ENCODE peak calls at places on chromosome 12, in five cellular contexts. One of them, this sample, is unnamed.

GRCh38 chr12:109443794-109444193 is 33.3 kb downstream of the KCTD10 start:
- DNase-seq in activated B cell treated with CpG ODN at 0.5 μM for 24 hours: no peak
- DNase-seq in CD8-positive, alpha-beta T cell: no peak
- DNase-seq in HCT116: no peak
- DNase-seq in uterus: no peak
- DNase-seq in this sample: no peak

GRCh38 chr12:112170376-112170775 is 45.0 kb downstream of the TRAFD1 start:
- DNase-seq in activated B cell treated with CpG ODN at 0.5 μM for 24 hours: no peak
- DNase-seq in CD8-positive, alpha-beta T cell: peak; percentile 63
- DNase-seq in HCT116: no peak
- DNase-seq in uterus: no peak
- DNase-seq in this sample: no peak

GRCh38 chr12:108629824-108630476 is 3.7 kb downstream of the SELPLG start:
- DNase-seq in activated B cell treated with CpG ODN at 0.5 μM for 24 hours: no peak
- DNase-seq in CD8-positive, alpha-beta T cell: no peak
- DNase-seq in HCT116: no peak
- DNase-seq in uterus: peak; percentile 77
- DNase-seq in this sample: peak; percentile 73

GRCh38 chr12:92886131-92886530 is 43.0 kb downstream of the EEA1 start:
- DNase-seq in activated B cell treated with CpG ODN at 0.5 μM for 24 hours: no peak
- DNase-seq in CD8-positive, alpha-beta T cell: no peak
- DNase-seq in HCT116: no peak
- DNase-seq in uterus: no peak
- DNase-seq in this sample: no peak

GRCh38 chr12:19369691-19370148 is 69.6 kb upstream of the AEBP2 start:
- DNase-seq in activated B cell treated with CpG ODN at 0.5 μM for 24 hours: no peak
- DNase-seq in CD8-positive, alpha-beta T cell: no peak
- DNase-seq in HCT116: no peak
- DNase-seq in uterus: no peak
- DNase-seq in this sample: no peak

GRCh38 chr12:10364839-10365681 is 24.8 kb downstream of the KLRK1 start:
- DNase-seq in activated B cell treated with CpG ODN at 0.5 μM for 24 hours: peak; percentile 35
- DNase-seq in CD8-positive, alpha-beta T cell: peak; percentile 70
- DNase-seq in HCT116: peak; percentile 71
- DNase-seq in uterus: peak; percentile 83
- DNase-seq in this sample: peak; percentile 51

GRCh38 chr12:31215521-31216232 is 110.3 kb downstream of the SINHCAF start:
- DNase-seq in activated B cell treated with CpG ODN at 0.5 μM for 24 hours: no peak
- DNase-seq in CD8-positive, alpha-beta T cell: no peak
- DNase-seq in HCT116: no peak
- DNase-seq in uterus: no peak
- DNase-seq in this sample: no peak

GRCh38 chr12:120984351-120984898 is 6.1 kb downstream of the HNF1A start:
- DNase-seq in activated B cell treated with CpG ODN at 0.5 μM for 24 hours: no peak
- DNase-seq in CD8-positive, alpha-beta T cell: no peak
- DNase-seq in HCT116: no peak
- DNase-seq in uterus: no peak
- DNase-seq in this sample: no peak

GRCh38 chr12:93318720-93319522 is 58.8 kb upstream of the NUDT4 start:
- DNase-seq in activated B cell treated with CpG ODN at 0.5 μM for 24 hours: no peak
- DNase-seq in CD8-positive, alpha-beta T cell: no peak
- DNase-seq in HCT116: no peak
- DNase-seq in uterus: no peak
- DNase-seq in this sample: no peak

GRCh38 chr12:115230576-115230975 is 546.6 kb upstream of the TBX3 start:
- DNase-seq in activated B cell treated with CpG ODN at 0.5 μM for 24 hours: no peak
- DNase-seq in CD8-positive, alpha-beta T cell: no peak
- DNase-seq in HCT116: no peak
- DNase-seq in uterus: no peak
- DNase-seq in this sample: no peak

GRCh38 chr12:121823101-121823726 is 19.4 kb downstream of the SETD1B start:
- DNase-seq in activated B cell treated with CpG ODN at 0.5 μM for 24 hours: no peak
- DNase-seq in CD8-positive, alpha-beta T cell: no peak
- DNase-seq in HCT116: no peak
- DNase-seq in uterus: no peak
- DNase-seq in this sample: no peak

GRCh38 chr12:42199007-42199406 is 39.0 kb downstream of the YAF2 start:
- DNase-seq in activated B cell treated with CpG ODN at 0.5 μM for 24 hours: no peak
- DNase-seq in CD8-positive, alpha-beta T cell: no peak
- DNase-seq in HCT116: no peak
- DNase-seq in uterus: no peak
- DNase-seq in this sample: no peak

GRCh38 chr12:43551271-43551970 is 582 bp downstream of the ADAMTS20 start:
- DNase-seq in activated B cell treated with CpG ODN at 0.5 μM for 24 hours: no peak
- DNase-seq in CD8-positive, alpha-beta T cell: no peak
- DNase-seq in HCT116: no peak
- DNase-seq in uterus: no peak
- DNase-seq in this sample: no peak

GRCh38 chr12:27639265-27639664 is 57.0 kb upstream of the REP15 start:
- DNase-seq in activated B cell treated with CpG ODN at 0.5 μM for 24 hours: no peak
- DNase-seq in CD8-positive, alpha-beta T cell: no peak
- DNase-seq in HCT116: no peak
- DNase-seq in uterus: no peak
- DNase-seq in this sample: no peak

GRCh38 chr12:89893972-89894706 is 185.5 kb upstream of the ATP2B1 start:
- DNase-seq in activated B cell treated with CpG ODN at 0.5 μM for 24 hours: no peak
- DNase-seq in CD8-positive, alpha-beta T cell: no peak
- DNase-seq in HCT116: no peak
- DNase-seq in uterus: no peak
- DNase-seq in this sample: no peak

GRCh38 chr12:29725587-29726320 is 58.0 kb downstream of the TMTC1 start:
- DNase-seq in activated B cell treated with CpG ODN at 0.5 μM for 24 hours: no peak
- DNase-seq in CD8-positive, alpha-beta T cell: no peak
- DNase-seq in HCT116: no peak
- DNase-seq in uterus: peak; percentile 54
- DNase-seq in this sample: no peak

GRCh38 chr12:41250748-41251147 is 62.6 kb downstream of the PDZRN4 start:
- DNase-seq in activated B cell treated with CpG ODN at 0.5 μM for 24 hours: no peak
- DNase-seq in CD8-positive, alpha-beta T cell: no peak
- DNase-seq in HCT116: no peak
- DNase-seq in uterus: no peak
- DNase-seq in this sample: no peak

GRCh38 chr12:5487076-5487475 is 55.2 kb downstream of the NTF3 start:
- DNase-seq in activated B cell treated with CpG ODN at 0.5 μM for 24 hours: no peak
- DNase-seq in CD8-positive, alpha-beta T cell: no peak
- DNase-seq in HCT116: no peak
- DNase-seq in uterus: no peak
- DNase-seq in this sample: no peak

GRCh38 chr12:89528434-89528833 is 2.6 kb upstream of the POC1B start:
- DNase-seq in activated B cell treated with CpG ODN at 0.5 μM for 24 hours: no peak
- DNase-seq in CD8-positive, alpha-beta T cell: no peak
- DNase-seq in HCT116: no peak
- DNase-seq in uterus: no peak
- DNase-seq in this sample: no peak

GRCh38 chr12:50537538-50537919 is 32.7 kb downstream of the DIP2B start:
- DNase-seq in activated B cell treated with CpG ODN at 0.5 μM for 24 hours: no peak
- DNase-seq in CD8-positive, alpha-beta T cell: no peak
- DNase-seq in HCT116: peak; percentile 56
- DNase-seq in uterus: no peak
- DNase-seq in this sample: no peak

GRCh38 chr12:100156731-100157426 is 14.2 kb upstream of the BLTP3B start:
- DNase-seq in activated B cell treated with CpG ODN at 0.5 μM for 24 hours: no peak
- DNase-seq in CD8-positive, alpha-beta T cell: no peak
- DNase-seq in HCT116: no peak
- DNase-seq in uterus: no peak
- DNase-seq in this sample: no peak

GRCh38 chr12:12723681-12724420 is 6.7 kb downstream of the CDKN1B start:
- DNase-seq in activated B cell treated with CpG ODN at 0.5 μM for 24 hours: peak; percentile 58
- DNase-seq in CD8-positive, alpha-beta T cell: peak; percentile 78
- DNase-seq in HCT116: no peak
- DNase-seq in uterus: peak; percentile 54
- DNase-seq in this sample: peak; percentile 49

GRCh38 chr12:462936-463705 is 3.4 kb downstream of the B4GALNT3 start:
- DNase-seq in activated B cell treated with CpG ODN at 0.5 μM for 24 hours: no peak
- DNase-seq in CD8-positive, alpha-beta T cell: no peak
- DNase-seq in HCT116: no peak
- DNase-seq in uterus: no peak
- DNase-seq in this sample: no peak

GRCh38 chr12:99498756-99499155 is 148.8 kb upstream of the GARIN6 start:
- DNase-seq in activated B cell treated with CpG ODN at 0.5 μM for 24 hours: no peak
- DNase-seq in CD8-positive, alpha-beta T cell: no peak
- DNase-seq in HCT116: no peak
- DNase-seq in uterus: no peak
- DNase-seq in this sample: no peak

DNA sequence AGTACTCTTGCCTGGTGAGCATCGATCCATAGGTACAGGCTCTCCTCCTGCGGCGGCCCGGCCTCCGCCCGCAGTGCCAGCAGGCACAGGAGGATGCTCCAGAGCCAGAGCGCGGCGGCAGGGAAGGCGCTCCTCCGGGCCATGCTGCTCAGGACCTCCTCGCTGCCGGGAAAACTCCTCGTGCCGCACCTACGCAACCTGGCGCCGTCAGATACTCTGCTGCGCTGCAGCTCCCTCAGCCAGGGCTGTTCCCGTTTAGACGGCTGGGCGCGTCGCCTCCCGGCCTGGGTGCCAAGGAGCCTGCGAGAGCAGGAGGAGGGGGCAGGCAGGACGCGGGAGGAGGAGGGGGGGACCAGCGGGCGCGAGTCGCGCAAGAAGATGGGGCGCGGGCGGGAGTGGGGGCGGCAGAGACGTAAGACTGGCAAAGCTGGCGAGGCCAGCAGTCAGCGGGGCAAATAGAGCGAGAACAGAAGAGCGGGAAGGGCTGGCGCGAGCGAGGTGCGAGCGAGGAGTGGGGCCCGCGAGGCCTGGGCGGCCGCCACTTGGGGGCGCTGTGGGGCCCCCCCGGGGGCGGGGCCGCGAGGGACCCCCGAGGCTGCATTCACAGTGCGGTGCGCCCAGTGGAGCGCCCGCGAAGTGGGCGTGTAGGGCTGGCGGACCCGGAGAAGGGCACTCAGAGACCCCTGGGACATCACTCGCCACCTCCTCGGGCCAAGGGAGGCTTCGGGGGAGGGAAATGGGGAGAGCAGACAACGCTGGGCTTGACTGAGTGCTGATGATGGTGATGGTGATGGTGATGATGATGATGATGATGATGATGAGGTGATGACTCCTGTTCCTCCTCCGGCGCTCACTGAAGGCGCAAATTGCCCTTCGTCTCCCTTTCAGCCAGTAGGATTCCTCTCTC is at the start of gene WIF1:
- DNase-seq in activated B cell treated with CpG ODN at 0.5 μM for 24 hours: peak; percentile 32
- DNase-seq in CD8-positive, alpha-beta T cell: no peak
- DNase-seq in HCT116: no peak
- DNase-seq in uterus: no peak
- DNase-seq in this sample: no peak
- TF ChIP-seq CTCF in activated B cell treated with CpG ODN at 0.5 μM for 24 hours: no peak
- TF ChIP-seq CTCF in CD8-positive, alpha-beta T cell: peak; percentile 27
- TF ChIP-seq CTCF in HCT116: peak; percentile 44
- TF ChIP-seq CTCF in uterus: no peak
- TF ChIP-seq CTCF in this sample: peak; percentile 32

DNA sequence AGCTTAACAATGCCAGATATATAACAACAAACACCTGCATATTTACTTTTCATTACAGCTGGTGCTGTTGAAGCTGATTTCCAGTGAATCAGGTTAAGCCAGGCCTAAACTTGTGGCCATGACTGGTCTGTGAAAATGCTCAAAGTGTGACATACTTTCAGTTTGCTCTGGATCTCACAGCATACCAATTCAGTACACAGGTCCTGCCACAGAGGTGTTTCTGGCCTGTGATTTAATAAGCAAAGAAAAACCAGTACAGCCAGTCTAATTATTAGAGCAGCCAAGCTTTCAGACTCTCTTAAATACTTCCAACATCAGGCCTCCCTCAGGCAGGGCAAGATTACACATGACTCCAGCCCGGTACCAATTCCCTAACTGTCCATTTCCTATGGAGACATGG is 27.4 kb upstream of the TMCC3 start:
- DNase-seq in activated B cell treated with CpG ODN at 0.5 μM for 24 hours: no peak
- DNase-seq in CD8-positive, alpha-beta T cell: no peak
- DNase-seq in HCT116: no peak
- DNase-seq in uterus: no peak
- DNase-seq in this sample: no peak
- TF ChIP-seq CTCF in activated B cell treated with CpG ODN at 0.5 μM for 24 hours: no peak
- TF ChIP-seq CTCF in CD8-positive, alpha-beta T cell: no peak
- TF ChIP-seq CTCF in HCT116: no peak
- TF ChIP-seq CTCF in uterus: no peak
- TF ChIP-seq CTCF in this sample: no peak

DNA sequence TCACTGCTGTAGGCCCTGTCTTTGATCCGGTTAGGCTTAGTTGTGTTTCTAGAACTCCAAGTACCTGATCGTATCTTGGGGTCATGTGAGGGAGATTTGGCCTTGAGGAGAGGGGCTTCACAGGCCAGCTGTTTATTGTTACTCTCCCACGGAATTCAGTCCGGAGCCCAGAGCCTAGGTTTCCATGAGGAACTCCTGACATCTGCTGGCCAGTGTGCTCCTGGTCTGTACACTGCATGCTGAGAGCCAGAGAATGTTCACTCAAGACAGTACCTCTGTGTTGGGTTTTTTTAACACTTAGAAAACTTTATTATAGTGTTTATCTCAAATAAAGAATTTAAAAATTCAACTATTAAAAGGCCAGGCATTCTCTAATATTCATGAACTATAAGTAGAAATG is 341.0 kb upstream of the TMEM132C start:
- DNase-seq in activated B cell treated with CpG ODN at 0.5 μM for 24 hours: no peak
- DNase-seq in CD8-positive, alpha-beta T cell: no peak
- DNase-seq in HCT116: no peak
- DNase-seq in uterus: no peak
- DNase-seq in this sample: no peak
- TF ChIP-seq CTCF in activated B cell treated with CpG ODN at 0.5 μM for 24 hours: no peak
- TF ChIP-seq CTCF in CD8-positive, alpha-beta T cell: no peak
- TF ChIP-seq CTCF in HCT116: no peak
- TF ChIP-seq CTCF in uterus: peak; percentile 54
- TF ChIP-seq CTCF in this sample: no peak

GRCh38 chr12:69880566-69880965 is 55.5 kb downstream of the MYRFL start:
- DNase-seq in activated B cell treated with CpG ODN at 0.5 μM for 24 hours: no peak
- DNase-seq in CD8-positive, alpha-beta T cell: no peak
- DNase-seq in HCT116: peak; percentile 22
- DNase-seq in uterus: no peak
- DNase-seq in this sample: no peak
- TF ChIP-seq CTCF in activated B cell treated with CpG ODN at 0.5 μM for 24 hours: no peak
- TF ChIP-seq CTCF in CD8-positive, alpha-beta T cell: no peak
- TF ChIP-seq CTCF in HCT116: peak; percentile 35
- TF ChIP-seq CTCF in uterus: no peak
- TF ChIP-seq CTCF in this sample: no peak

This sample was measured in natural killer cell.